ENCODE peak calls at places on chromosome 2, in eight cellular contexts. One of them, this sample, is unnamed.

GRCh38 chr2:216695401-216695821 is at the start of gene IGFBP5:
- DNase-seq in stimulated activated naive CD8-positive, alpha-beta T cell treated with anti-CD3 and anti-CD28 coated beads, Interleukin-15, amount 100 ng/mL, for 72 hours: no peak
- DNase-seq in tibial artery: peak; percentile 89
- DNase-seq in T-helper 9 cell: no peak
- DNase-seq in endodermal cell: peak; percentile 88
- DNase-seq in T follicular helper cell: no peak
- DNase-seq in HS-5: no peak
- DNase-seq in BE2C: peak; percentile 86
- DNase-seq in this sample: no peak

GRCh38 chr2:164794432-164795231 is 47.0 kb downstream of the COBLL1 start:
- DNase-seq in T-helper 9 cell: no peak
- DNase-seq in T follicular helper cell: no peak
- DNase-seq in endodermal cell: no peak
- DNase-seq in HS-5: no peak
- DNase-seq in stimulated activated naive CD8-positive, alpha-beta T cell treated with anti-CD3 and anti-CD28 coated beads, Interleukin-15, amount 100 ng/mL, for 72 hours: no peak
- DNase-seq in BE2C: no peak
- DNase-seq in tibial artery: no peak
- DNase-seq in this sample: no peak

GRCh38 chr2:240197439-240198139 is 57.1 kb upstream of the OTOS start:
- DNase-seq in HS-5: no peak
- DNase-seq in BE2C: no peak
- DNase-seq in stimulated activated naive CD8-positive, alpha-beta T cell treated with anti-CD3 and anti-CD28 coated beads, Interleukin-15, amount 100 ng/mL, for 72 hours: no peak
- DNase-seq in T follicular helper cell: no peak
- DNase-seq in T-helper 9 cell: no peak
- DNase-seq in tibial artery: peak; percentile 12
- DNase-seq in endodermal cell: no peak
- DNase-seq in this sample: no peak

GRCh38 chr2:94997981-94998920 is 27.3 kb upstream of the MAL start:
- DNase-seq in tibial artery: no peak
- DNase-seq in stimulated activated naive CD8-positive, alpha-beta T cell treated with anti-CD3 and anti-CD28 coated beads, Interleukin-15, amount 100 ng/mL, for 72 hours: no peak
- DNase-seq in HS-5: no peak
- DNase-seq in BE2C: no peak
- DNase-seq in T-helper 9 cell: no peak
- DNase-seq in endodermal cell: peak; percentile 54
- DNase-seq in T follicular helper cell: no peak
- DNase-seq in this sample: no peak

GRCh38 chr2:46873632-46874068 is 42.0 kb downstream of the MCFD2 start:
- DNase-seq in endodermal cell: peak; percentile 82
- DNase-seq in T-helper 9 cell: no peak
- DNase-seq in stimulated activated naive CD8-positive, alpha-beta T cell treated with anti-CD3 and anti-CD28 coated beads, Interleukin-15, amount 100 ng/mL, for 72 hours: no peak
- DNase-seq in T follicular helper cell: no peak
- DNase-seq in BE2C: peak; percentile 85
- DNase-seq in tibial artery: peak; percentile 83
- DNase-seq in HS-5: peak; percentile 95
- DNase-seq in this sample: no peak

GRCh38 chr2:190819835-190820234 is 60.8 kb upstream of the GLS start:
- DNase-seq in HS-5: peak; percentile 83
- DNase-seq in endodermal cell: no peak
- DNase-seq in T-helper 9 cell: no peak
- DNase-seq in T follicular helper cell: no peak
- DNase-seq in tibial artery: no peak
- DNase-seq in BE2C: peak; percentile 39
- DNase-seq in stimulated activated naive CD8-positive, alpha-beta T cell treated with anti-CD3 and anti-CD28 coated beads, Interleukin-15, amount 100 ng/mL, for 72 hours: no peak
- DNase-seq in this sample: no peak

GRCh38 chr2:128690869-128691268 is 372.2 kb upstream of the HS6ST1 start:
- DNase-seq in endodermal cell: peak; percentile 15
- DNase-seq in T follicular helper cell: no peak
- DNase-seq in HS-5: no peak
- DNase-seq in stimulated activated naive CD8-positive, alpha-beta T cell treated with anti-CD3 and anti-CD28 coated beads, Interleukin-15, amount 100 ng/mL, for 72 hours: no peak
- DNase-seq in T-helper 9 cell: no peak
- DNase-seq in tibial artery: no peak
- DNase-seq in BE2C: no peak
- DNase-seq in this sample: no peak

GRCh38 chr2:223598994-223599645 is 3.0 kb downstream of the SCG2 start:
- DNase-seq in T follicular helper cell: no peak
- DNase-seq in BE2C: peak; percentile 45
- DNase-seq in HS-5: peak; percentile 70
- DNase-seq in stimulated activated naive CD8-positive, alpha-beta T cell treated with anti-CD3 and anti-CD28 coated beads, Interleukin-15, amount 100 ng/mL, for 72 hours: no peak
- DNase-seq in tibial artery: no peak
- DNase-seq in T-helper 9 cell: no peak
- DNase-seq in endodermal cell: no peak
- DNase-seq in this sample: no peak

GRCh38 chr2:186533717-186534116 is 47.7 kb downstream of the ZC3H15 start:
- DNase-seq in stimulated activated naive CD8-positive, alpha-beta T cell treated with anti-CD3 and anti-CD28 coated beads, Interleukin-15, amount 100 ng/mL, for 72 hours: no peak
- DNase-seq in T-helper 9 cell: no peak
- DNase-seq in HS-5: no peak
- DNase-seq in BE2C: no peak
- DNase-seq in tibial artery: no peak
- DNase-seq in endodermal cell: no peak
- DNase-seq in T follicular helper cell: no peak
- DNase-seq in this sample: no peak

GRCh38 chr2:2914252-2914651 is 463.4 kb downstream of the EIPR1 start:
- DNase-seq in stimulated activated naive CD8-positive, alpha-beta T cell treated with anti-CD3 and anti-CD28 coated beads, Interleukin-15, amount 100 ng/mL, for 72 hours: no peak
- DNase-seq in T follicular helper cell: no peak
- DNase-seq in endodermal cell: no peak
- DNase-seq in tibial artery: no peak
- DNase-seq in T-helper 9 cell: no peak
- DNase-seq in BE2C: no peak
- DNase-seq in HS-5: no peak
- DNase-seq in this sample: no peak

GRCh38 chr2:162968306-162968705 is 129.7 kb upstream of the KCNH7 start:
- DNase-seq in stimulated activated naive CD8-positive, alpha-beta T cell treated with anti-CD3 and anti-CD28 coated beads, Interleukin-15, amount 100 ng/mL, for 72 hours: no peak
- DNase-seq in BE2C: no peak
- DNase-seq in endodermal cell: no peak
- DNase-seq in T-helper 9 cell: no peak
- DNase-seq in HS-5: no peak
- DNase-seq in T follicular helper cell: no peak
- DNase-seq in tibial artery: no peak
- DNase-seq in this sample: no peak

GRCh38 chr2:207975910-207976309 is 49.4 kb downstream of the PLEKHM3 start:
- DNase-seq in T-helper 9 cell: no peak
- DNase-seq in BE2C: no peak
- DNase-seq in endodermal cell: no peak
- DNase-seq in stimulated activated naive CD8-positive, alpha-beta T cell treated with anti-CD3 and anti-CD28 coated beads, Interleukin-15, amount 100 ng/mL, for 72 hours: no peak
- DNase-seq in T follicular helper cell: no peak
- DNase-seq in tibial artery: no peak
- DNase-seq in HS-5: no peak
- DNase-seq in this sample: no peak

GRCh38 chr2:239455436-239456203 is 54.8 kb upstream of the HDAC4 start:
- DNase-seq in BE2C: no peak
- DNase-seq in T follicular helper cell: no peak
- DNase-seq in tibial artery: no peak
- DNase-seq in endodermal cell: peak; percentile 16
- DNase-seq in stimulated activated naive CD8-positive, alpha-beta T cell treated with anti-CD3 and anti-CD28 coated beads, Interleukin-15, amount 100 ng/mL, for 72 hours: no peak
- DNase-seq in HS-5: no peak
- DNase-seq in T-helper 9 cell: no peak
- DNase-seq in this sample: no peak

GRCh38 chr2:233241803-233242202 is 9.7 kb upstream of the ATG16L1 start:
- DNase-seq in tibial artery: no peak
- DNase-seq in T-helper 9 cell: no peak
- DNase-seq in stimulated activated naive CD8-positive, alpha-beta T cell treated with anti-CD3 and anti-CD28 coated beads, Interleukin-15, amount 100 ng/mL, for 72 hours: no peak
- DNase-seq in endodermal cell: no peak
- DNase-seq in BE2C: no peak
- DNase-seq in T follicular helper cell: no peak
- DNase-seq in HS-5: no peak
- DNase-seq in this sample: no peak

GRCh38 chr2:104793971-104794370 is 59.9 kb upstream of the POU3F3 start:
- DNase-seq in endodermal cell: no peak
- DNase-seq in BE2C: no peak
- DNase-seq in T follicular helper cell: no peak
- DNase-seq in HS-5: peak; percentile 69
- DNase-seq in T-helper 9 cell: no peak
- DNase-seq in tibial artery: no peak
- DNase-seq in stimulated activated naive CD8-positive, alpha-beta T cell treated with anti-CD3 and anti-CD28 coated beads, Interleukin-15, amount 100 ng/mL, for 72 hours: no peak
- DNase-seq in this sample: no peak

GRCh38 chr2:174612960-174613359 is 15.4 kb upstream of the WIPF1 start:
- DNase-seq in T follicular helper cell: no peak
- DNase-seq in endodermal cell: no peak
- DNase-seq in stimulated activated naive CD8-positive, alpha-beta T cell treated with anti-CD3 and anti-CD28 coated beads, Interleukin-15, amount 100 ng/mL, for 72 hours: no peak
- DNase-seq in BE2C: no peak
- DNase-seq in T-helper 9 cell: no peak
- DNase-seq in tibial artery: no peak
- DNase-seq in HS-5: no peak
- DNase-seq in this sample: no peak

GRCh38 chr2:220662415-220662814 is 909.7 kb downstream of the EPHA4 start:
- DNase-seq in tibial artery: no peak
- DNase-seq in T follicular helper cell: no peak
- DNase-seq in HS-5: no peak
- DNase-seq in stimulated activated naive CD8-positive, alpha-beta T cell treated with anti-CD3 and anti-CD28 coated beads, Interleukin-15, amount 100 ng/mL, for 72 hours: no peak
- DNase-seq in T-helper 9 cell: no peak
- DNase-seq in BE2C: no peak
- DNase-seq in endodermal cell: no peak
- DNase-seq in this sample: no peak

GRCh38 chr2:223185638-223186037 is 133.6 kb downstream of the KCNE4 start:
- DNase-seq in T-helper 9 cell: no peak
- DNase-seq in HS-5: no peak
- DNase-seq in endodermal cell: no peak
- DNase-seq in T follicular helper cell: no peak
- DNase-seq in stimulated activated naive CD8-positive, alpha-beta T cell treated with anti-CD3 and anti-CD28 coated beads, Interleukin-15, amount 100 ng/mL, for 72 hours: no peak
- DNase-seq in tibial artery: no peak
- DNase-seq in BE2C: no peak
- DNase-seq in this sample: no peak

GRCh38 chr2:98936133-98936916 is at the start of gene CRACDL:
- DNase-seq in tibial artery: no peak
- DNase-seq in HS-5: no peak
- DNase-seq in endodermal cell: peak; percentile 76
- DNase-seq in stimulated activated naive CD8-positive, alpha-beta T cell treated with anti-CD3 and anti-CD28 coated beads, Interleukin-15, amount 100 ng/mL, for 72 hours: peak; percentile 43
- DNase-seq in T follicular helper cell: no peak
- DNase-seq in BE2C: no peak
- DNase-seq in T-helper 9 cell: no peak
- DNase-seq in this sample: peak; percentile 46

GRCh38 chr2:157934684-157935377 is 58.7 kb upstream of the ACVR1 start:
- DNase-seq in T-helper 9 cell: no peak
- DNase-seq in tibial artery: no peak
- DNase-seq in HS-5: no peak
- DNase-seq in T follicular helper cell: no peak
- DNase-seq in endodermal cell: no peak
- DNase-seq in stimulated activated naive CD8-positive, alpha-beta T cell treated with anti-CD3 and anti-CD28 coated beads, Interleukin-15, amount 100 ng/mL, for 72 hours: no peak
- DNase-seq in BE2C: no peak
- DNase-seq in this sample: no peak

GRCh38 chr2:157784169-157784822 is 91.8 kb downstream of the ACVR1 start:
- DNase-seq in endodermal cell: peak; percentile 69
- DNase-seq in tibial artery: peak; percentile 65
- DNase-seq in HS-5: no peak
- DNase-seq in T-helper 9 cell: no peak
- DNase-seq in stimulated activated naive CD8-positive, alpha-beta T cell treated with anti-CD3 and anti-CD28 coated beads, Interleukin-15, amount 100 ng/mL, for 72 hours: no peak
- DNase-seq in BE2C: no peak
- DNase-seq in T follicular helper cell: no peak
- DNase-seq in this sample: no peak

GRCh38 chr2:162071016-162071415 is 3.0 kb downstream of the DPP4 start:
- DNase-seq in stimulated activated naive CD8-positive, alpha-beta T cell treated with anti-CD3 and anti-CD28 coated beads, Interleukin-15, amount 100 ng/mL, for 72 hours: no peak
- DNase-seq in T-helper 9 cell: no peak
- DNase-seq in endodermal cell: no peak
- DNase-seq in BE2C: no peak
- DNase-seq in HS-5: no peak
- DNase-seq in T follicular helper cell: no peak
- DNase-seq in tibial artery: no peak
- DNase-seq in this sample: no peak

GRCh38 chr2:12317853-12318426 is 398.8 kb upstream of the TRIB2 start:
- DNase-seq in T follicular helper cell: no peak
- DNase-seq in HS-5: peak; percentile 74
- DNase-seq in stimulated activated naive CD8-positive, alpha-beta T cell treated with anti-CD3 and anti-CD28 coated beads, Interleukin-15, amount 100 ng/mL, for 72 hours: no peak
- DNase-seq in T-helper 9 cell: no peak
- DNase-seq in BE2C: no peak
- DNase-seq in endodermal cell: no peak
- DNase-seq in tibial artery: peak; percentile 28
- DNase-seq in this sample: no peak

GRCh38 chr2:237693281-237694039 is 66.1 kb downstream of the LRRFIP1 start:
- DNase-seq in BE2C: no peak
- DNase-seq in endodermal cell: no peak
- DNase-seq in T follicular helper cell: no peak
- DNase-seq in tibial artery: no peak
- DNase-seq in HS-5: peak; percentile 64
- DNase-seq in stimulated activated naive CD8-positive, alpha-beta T cell treated with anti-CD3 and anti-CD28 coated beads, Interleukin-15, amount 100 ng/mL, for 72 hours: no peak
- DNase-seq in T-helper 9 cell: no peak
- DNase-seq in this sample: no peak

GRCh38 chr2:32933756-32934095 is 13.0 kb upstream of the LTBP1 start:
- DNase-seq in T-helper 9 cell: no peak
- DNase-seq in endodermal cell: no peak
- DNase-seq in stimulated activated naive CD8-positive, alpha-beta T cell treated with anti-CD3 and anti-CD28 coated beads, Interleukin-15, amount 100 ng/mL, for 72 hours: no peak
- DNase-seq in tibial artery: no peak
- DNase-seq in T follicular helper cell: no peak
- DNase-seq in HS-5: no peak
- DNase-seq in BE2C: no peak
- DNase-seq in this sample: no peak

GRCh38 chr2:45275235-45275805 is 266.1 kb upstream of the SIX2 start:
- DNase-seq in stimulated activated naive CD8-positive, alpha-beta T cell treated with anti-CD3 and anti-CD28 coated beads, Interleukin-15, amount 100 ng/mL, for 72 hours: no peak
- DNase-seq in BE2C: no peak
- DNase-seq in T-helper 9 cell: no peak
- DNase-seq in HS-5: no peak
- DNase-seq in tibial artery: no peak
- DNase-seq in T follicular helper cell: no peak
- DNase-seq in endodermal cell: no peak
- DNase-seq in this sample: no peak

GRCh38 chr2:166725907-166726306 is 162.4 kb upstream of the XIRP2 start:
- DNase-seq in tibial artery: no peak
- DNase-seq in BE2C: no peak
- DNase-seq in T-helper 9 cell: no peak
- DNase-seq in HS-5: no peak
- DNase-seq in stimulated activated naive CD8-positive, alpha-beta T cell treated with anti-CD3 and anti-CD28 coated beads, Interleukin-15, amount 100 ng/mL, for 72 hours: no peak
- DNase-seq in endodermal cell: no peak
- DNase-seq in T follicular helper cell: no peak
- DNase-seq in this sample: no peak

GRCh38 chr2:196492946-196493345 is 146.6 kb upstream of the CCDC150 start:
- DNase-seq in endodermal cell: no peak
- DNase-seq in tibial artery: no peak
- DNase-seq in stimulated activated naive CD8-positive, alpha-beta T cell treated with anti-CD3 and anti-CD28 coated beads, Interleukin-15, amount 100 ng/mL, for 72 hours: no peak
- DNase-seq in T-helper 9 cell: no peak
- DNase-seq in BE2C: no peak
- DNase-seq in HS-5: no peak
- DNase-seq in T follicular helper cell: no peak
- DNase-seq in this sample: no peak

GRCh38 chr2:37323770-37324535 is 680 bp downstream of the PRKD3 start:
- DNase-seq in T-helper 9 cell: peak; percentile 20
- DNase-seq in endodermal cell: no peak
- DNase-seq in tibial artery: no peak
- DNase-seq in T follicular helper cell: peak; percentile 12
- DNase-seq in stimulated activated naive CD8-positive, alpha-beta T cell treated with anti-CD3 and anti-CD28 coated beads, Interleukin-15, amount 100 ng/mL, for 72 hours: peak; percentile 36
- DNase-seq in HS-5: no peak
- DNase-seq in BE2C: peak; percentile 35
- DNase-seq in this sample: peak; percentile 15

GRCh38 chr2:39068757-39069515 is 51.9 kb downstream of the SOS1 start:
- DNase-seq in stimulated activated naive CD8-positive, alpha-beta T cell treated with anti-CD3 and anti-CD28 coated beads, Interleukin-15, amount 100 ng/mL, for 72 hours: no peak
- DNase-seq in HS-5: no peak
- DNase-seq in T follicular helper cell: no peak
- DNase-seq in BE2C: peak; percentile 8
- DNase-seq in T-helper 9 cell: no peak
- DNase-seq in tibial artery: no peak
- DNase-seq in endodermal cell: peak; percentile 53
- DNase-seq in this sample: no peak

GRCh38 chr2:27914793-27915175 is 24.3 kb downstream of the BABAM2 start:
- DNase-seq in stimulated activated naive CD8-positive, alpha-beta T cell treated with anti-CD3 and anti-CD28 coated beads, Interleukin-15, amount 100 ng/mL, for 72 hours: no peak
- DNase-seq in HS-5: no peak
- DNase-seq in tibial artery: no peak
- DNase-seq in endodermal cell: no peak
- DNase-seq in T-helper 9 cell: no peak
- DNase-seq in T follicular helper cell: no peak
- DNase-seq in BE2C: no peak
- DNase-seq in this sample: no peak

GRCh38 chr2:132943829-132944228 is 273.8 kb upstream of the LYPD1 start:
- DNase-seq in T-helper 9 cell: no peak
- DNase-seq in endodermal cell: no peak
- DNase-seq in stimulated activated naive CD8-positive, alpha-beta T cell treated with anti-CD3 and anti-CD28 coated beads, Interleukin-15, amount 100 ng/mL, for 72 hours: no peak
- DNase-seq in BE2C: no peak
- DNase-seq in HS-5: no peak
- DNase-seq in T follicular helper cell: no peak
- DNase-seq in tibial artery: no peak
- DNase-seq in this sample: no peak